ENCODE peak calls at places on chromosome 2, in five cellular contexts. W is lung; R is upper lobe of right lung; Q is CD4-positive, alpha-beta memory T cell; X is A549. F is an unnamed sample. For H3K4me1, the result is how much of the 10 kb centered on the place peaks cover.

GRCh38 chr2:18690342-18690741 is 101.0 kb upstream of the NT5C1B start:
- DNase-seq in W (no peak), R (no peak), Q (no peak), X (no peak), F (no peak)

GRCh38 chr2:7963787-7964186 is 718.1 kb upstream of the ID2 start:
- DNase-seq in W (no peak), R (no peak), Q (no peak), X (no peak), F (no peak)

GRCh38 chr2:218405365-218406208 is 5.9 kb downstream of the CTDSP1 start:
- DNase-seq in W (peak), R (peak), Q (no peak), X (no peak), F (no peak)

GRCh38 chr2:205644018-205644417 is 38.3 kb upstream of the NRP2 start:
- DNase-seq in W (no peak), R (no peak), Q (no peak), X (no peak), F (no peak)

GRCh38 chr2:151394509-151394908 is 15.2 kb upstream of the RIF1 start:
- DNase-seq in W (no peak), R (no peak), Q (no peak), X (no peak), F (no peak)

GRCh38 chr2:205386109-205386508 is 296.2 kb upstream of the NRP2 start:
- DNase-seq in W (no peak), R (no peak), Q (no peak), X (no peak), F (no peak)

GRCh38 chr2:42795871-42796301 is 3.5 kb upstream of the HAAO start:
- DNase-seq in W (no peak), R (no peak), Q (no peak), X (no peak), F (no peak)

GRCh38 chr2:120403261-120403660 is 57.3 kb downstream of the INHBB start:
- DNase-seq in W (no peak), R (no peak), Q (no peak), X (no peak), F (no peak)

GRCh38 chr2:113978524-113979171 is 88.8 kb downstream of the ACTR3 start:
- DNase-seq in W (no peak), R (no peak), Q (no peak), X (no peak), F (no peak)

GRCh38 chr2:66021296-66021695 is 413.6 kb upstream of the MEIS1 start:
- DNase-seq in W (no peak), R (no peak), Q (no peak), X (no peak), F (no peak)

GRCh38 chr2:26457695-26458364 is 20.1 kb downstream of the OTOF start:
- DNase-seq in W (no peak), R (no peak), Q (no peak), X (no peak), F (no peak)

GRCh38 chr2:44015239-44015638 is 19.4 kb upstream of the LRPPRC start:
- DNase-seq in W (no peak), R (no peak), Q (no peak), X (no peak), F (no peak)

GRCh38 chr2:83081835-83082522 is 1377.1 kb downstream of the SUCLG1 start:
- DNase-seq in W (no peak), R (no peak), Q (no peak), X (no peak), F (no peak)

GRCh38 chr2:217954971-217955740 is 47.6 kb downstream of the TNS1 start:
- DNase-seq in W (no peak), R (peak), Q (no peak), X (no peak), F (no peak)

GRCh38 chr2:101897301-101897700 is 94.5 kb upstream of the IL1R2 start:
- DNase-seq in W (no peak), R (no peak), Q (no peak), X (no peak), F (no peak)

GRCh38 chr2:79100301-79100700 is 12.5 kb upstream of the REG1B start:
- DNase-seq in W (no peak), R (no peak), Q (no peak), X (no peak), F (no peak)

GRCh38 chr2:2664989-2665833 is 334.1 kb upstream of the MYT1L start:
- DNase-seq in W (no peak), R (no peak), Q (no peak), X (peak), F (no peak)

GRCh38 chr2:239874636-239875356 is 150.3 kb downstream of the NDUFA10 start:
- DNase-seq in W (peak), R (no peak), Q (no peak), X (no peak), F (no peak)

GRCh38 chr2:121128741-121129659 is 156.0 kb downstream of the TFCP2L1 start:
- DNase-seq in W (peak), R (peak), Q (no peak), X (peak), F (no peak)

GRCh38 chr2:10919776-10920606 is 8.3 kb downstream of the KCNF1 start:
- DNase-seq in W (no peak), R (peak), Q (no peak), X (no peak), F (no peak)

GRCh38 chr2:235116885-235117492 is 165.2 kb downstream of the SH3BP4 start:
- DNase-seq in W (no peak), R (no peak), Q (peak), X (no peak), F (no peak)

GRCh38 chr2:156191547-156191946 is 141.0 kb downstream of the NR4A2 start:
- DNase-seq in W (no peak), R (no peak), Q (no peak), X (no peak), F (no peak)

GRCh38 chr2:30226144-30227032 is 4.9 kb upstream of the LBH start:
- DNase-seq in W (no peak), R (no peak), Q (no peak), X (no peak), F (no peak)

GRCh38 chr2:30686000-30686399 is 121.2 kb downstream of the CAPN13 start:
- DNase-seq in W (peak), R (no peak), Q (no peak), X (no peak), F (no peak)

GRCh38 chr2:217954469-217954868 is 48.3 kb downstream of the TNS1 start:
- DNase-seq in W (no peak), R (peak), Q (no peak), X (no peak), F (no peak)

GRCh38 chr2:84894758-84895520 is 10.5 kb upstream of the TMSB10 start:
- DNase-seq in W (no peak), R (no peak), Q (peak), X (no peak), F (peak)

GRCh38 chr2:208945719-208946280 is 478.0 kb upstream of the MAP2 start:
- DNase-seq in W (no peak), R (no peak), Q (no peak), X (no peak), F (no peak)

GRCh38 chr2:236665130-236665529 is 95.5 kb downstream of the ACKR3 start:
- DNase-seq in W (no peak), R (no peak), Q (no peak), X (no peak), F (no peak)

GRCh38 chr2:215711484-215712034 is 275.7 kb upstream of the FN1 start:
- DNase-seq in W (no peak), R (no peak), Q (no peak), X (no peak), F (no peak)

GRCh38 chr2:98388601-98389247 is 42.5 kb downstream of the CNGA3 start:
- DNase-seq in W (no peak), R (no peak), Q (no peak), X (no peak), F (no peak)
- H3K4me1 ChIP-seq in W (under half), R (under half), Q (under half), X (under half), F (under half)

GRCh38 chr2:201733544-201733943 is 35.1 kb upstream of the MPP4 start:
- DNase-seq in W (no peak), R (no peak), Q (no peak), X (no peak), F (no peak)
- H3K27ac ChIP-seq in W (no peak), R (no peak), Q (no peak), X (no peak), F (no peak)

GRCh38 chr2:15941970-15942710 is 1.8 kb downstream of the MYCN start:
- DNase-seq in W (no peak), R (no peak), Q (no peak), X (peak), F (peak)
- H3K4me3 ChIP-seq in W (peak), R (peak), Q (no peak), X (peak), F (no peak)

GRCh38 chr2:213991454-213992108 is 419.3 kb upstream of the VWC2L start:
- DNase-seq in W (no peak), R (no peak), Q (no peak), X (no peak), F (no peak)

GRCh38 chr2:213995400-213996105 is 415.3 kb upstream of the VWC2L start:
- DNase-seq in W (no peak), R (no peak), Q (no peak), X (peak), F (no peak)
- H3K4me1 ChIP-seq in W (under half), R (under half), Q (under half), X (under half), F (under half)

DNA sequence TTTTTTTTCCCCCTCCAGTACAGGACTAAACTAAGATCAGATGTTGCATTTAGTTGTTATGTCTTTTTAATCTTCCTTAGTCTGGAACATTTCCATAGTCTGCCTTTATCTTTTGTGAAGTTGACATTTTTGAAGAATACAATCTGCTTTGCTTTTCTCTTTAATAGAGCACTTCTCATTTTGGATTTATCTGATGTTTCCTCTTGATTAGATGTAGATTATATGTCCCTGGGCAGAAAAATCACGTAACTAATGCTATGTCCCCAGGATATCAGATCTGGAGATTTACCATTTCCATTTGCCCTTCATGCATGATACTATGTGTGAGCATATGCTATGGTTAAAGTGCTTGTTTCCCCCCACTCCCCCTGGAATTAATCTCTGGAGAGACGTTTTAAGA is 6.2 kb downstream of the ZNF638 start:
- DNase-seq in W (no peak), R (no peak), Q (no peak), X (no peak), F (no peak)
- H3K27ac ChIP-seq in W (no peak), R (no peak), Q (no peak), X (no peak), F (no peak)

GRCh38 chr2:793236-793635 is 116.0 kb upstream of the TMEM18 start:
- DNase-seq in W (no peak), R (no peak), Q (no peak), X (no peak), F (no peak)

GRCh38 chr2:790081-790480 is 112.9 kb upstream of the TMEM18 start:
- DNase-seq in W (no peak), R (no peak), Q (no peak), X (no peak), F (no peak)

GRCh38 chr2:788227-789032 is 111.2 kb upstream of the TMEM18 start:
- DNase-seq in W (no peak), R (no peak), Q (no peak), X (no peak), F (no peak)

GRCh38 chr2:792687-793086 is 115.5 kb upstream of the TMEM18 start:
- DNase-seq in W (no peak), R (no peak), Q (no peak), X (no peak), F (no peak)

GRCh38 chr2:790634-791245 is 113.5 kb upstream of the TMEM18 start:
- DNase-seq in W (no peak), R (no peak), Q (no peak), X (no peak), F (no peak)
- H3K4me3 ChIP-seq in W (no peak), R (no peak), Q (no peak), X (no peak), F (no peak)

GRCh38 chr2:230735884-230736283 is 23.2 kb downstream of the CAB39 start:
- DNase-seq in W (no peak), R (no peak), Q (no peak), X (no peak), F (no peak)

GRCh38 chr2:230738924-230739323 is 26.3 kb downstream of the CAB39 start:
- DNase-seq in W (no peak), R (no peak), Q (no peak), X (no peak), F (no peak)

GRCh38 chr2:230737791-230738226 is 25.2 kb downstream of the CAB39 start:
- DNase-seq in W (no peak), R (no peak), Q (no peak), X (no peak), F (no peak)

GRCh38 chr2:230739961-230740360 is 27.3 kb downstream of the CAB39 start:
- DNase-seq in W (no peak), R (no peak), Q (no peak), X (no peak), F (no peak)

GRCh38 chr2:230738391-230738811 is 25.8 kb downstream of the CAB39 start:
- DNase-seq in W (no peak), R (no peak), Q (no peak), X (no peak), F (no peak)
- H3K4me1 ChIP-seq in W (under half), R (half or more), Q (half or more), X (under half), F (under half)